ENCODE peak calls at places on chromosomes 6 and 20, in eight cellular contexts. One of them, this sample, is unnamed.

GRCh38 chr6:117440558-117441525 is 15.1 kb upstream of the ROS1 start:
- DNase-seq in Panc1: peak
- DNase-seq in substantia nigra: no peak
- DNase-seq in GM04504: peak
- DNase-seq in spleen: no peak
- DNase-seq in colonic mucosa: no peak
- DNase-seq in Kasumi-1: no peak
- DNase-seq in RWPE1: peak
- DNase-seq in this sample: no peak

GRCh38 chr6:138397128-138397814 is 6.8 kb upstream of the HEBP2 start:
- DNase-seq in spleen: no peak
- DNase-seq in Panc1: no peak
- DNase-seq in GM04504: no peak
- DNase-seq in Kasumi-1: no peak
- DNase-seq in colonic mucosa: no peak
- DNase-seq in substantia nigra: no peak
- DNase-seq in RWPE1: no peak
- DNase-seq in this sample: no peak

GRCh38 chr6:18595774-18596528 is 208.8 kb downstream of the RNF144B start:
- DNase-seq in GM04504: peak
- DNase-seq in colonic mucosa: peak
- DNase-seq in RWPE1: peak
- DNase-seq in Panc1: peak
- DNase-seq in substantia nigra: peak
- DNase-seq in spleen: no peak
- DNase-seq in Kasumi-1: peak
- DNase-seq in this sample: no peak

GRCh38 chr20:33866398-33867079 is 55.4 kb downstream of the CHMP4B start:
- DNase-seq in GM04504: no peak
- DNase-seq in colonic mucosa: no peak
- DNase-seq in substantia nigra: no peak
- DNase-seq in Kasumi-1: no peak
- DNase-seq in Panc1: no peak
- DNase-seq in spleen: no peak
- DNase-seq in RWPE1: no peak
- DNase-seq in this sample: no peak

GRCh38 chr6:56757585-56757984 is 114.9 kb upstream of the DST start:
- DNase-seq in Panc1: peak
- DNase-seq in Kasumi-1: no peak
- DNase-seq in RWPE1: no peak
- DNase-seq in substantia nigra: peak
- DNase-seq in GM04504: no peak
- DNase-seq in colonic mucosa: peak
- DNase-seq in spleen: no peak
- DNase-seq in this sample: no peak

GRCh38 chr6:73514746-73515110 is 6.1 kb downstream of the EEF1A1 start:
- DNase-seq in colonic mucosa: no peak
- DNase-seq in substantia nigra: no peak
- DNase-seq in Kasumi-1: peak
- DNase-seq in GM04504: no peak
- DNase-seq in Panc1: no peak
- DNase-seq in RWPE1: no peak
- DNase-seq in spleen: no peak
- DNase-seq in this sample: no peak

GRCh38 chr20:53617791-53618489 is 24.3 kb upstream of the ZNF217 start:
- DNase-seq in Kasumi-1: no peak
- DNase-seq in colonic mucosa: no peak
- DNase-seq in substantia nigra: no peak
- DNase-seq in Panc1: no peak
- DNase-seq in spleen: no peak
- DNase-seq in GM04504: no peak
- DNase-seq in RWPE1: no peak
- DNase-seq in this sample: no peak

GRCh38 chr6:15974817-15975216 is 154.1 kb upstream of the MYLIP start:
- DNase-seq in Kasumi-1: no peak
- DNase-seq in Panc1: no peak
- DNase-seq in GM04504: no peak
- DNase-seq in RWPE1: no peak
- DNase-seq in colonic mucosa: no peak
- DNase-seq in substantia nigra: no peak
- DNase-seq in spleen: no peak
- DNase-seq in this sample: no peak

GRCh38 chr6:170292778-170293164 is 1.9 kb upstream of the DLL1 start:
- DNase-seq in spleen: peak
- DNase-seq in colonic mucosa: no peak
- DNase-seq in Kasumi-1: peak
- DNase-seq in substantia nigra: no peak
- DNase-seq in Panc1: no peak
- DNase-seq in RWPE1: no peak
- DNase-seq in GM04504: no peak
- DNase-seq in this sample: no peak

GRCh38 chr6:100202417-100203194 is 208.6 kb upstream of the MCHR2 start:
- DNase-seq in Panc1: no peak
- DNase-seq in Kasumi-1: no peak
- DNase-seq in RWPE1: peak
- DNase-seq in spleen: no peak
- DNase-seq in substantia nigra: no peak
- DNase-seq in colonic mucosa: no peak
- DNase-seq in GM04504: peak
- DNase-seq in this sample: no peak

GRCh38 chr20:62772618-62772993 is 23.7 kb upstream of the MRGBP start:
- DNase-seq in spleen: no peak
- DNase-seq in RWPE1: no peak
- DNase-seq in Panc1: no peak
- DNase-seq in Kasumi-1: no peak
- DNase-seq in GM04504: no peak
- DNase-seq in substantia nigra: no peak
- DNase-seq in colonic mucosa: no peak
- DNase-seq in this sample: no peak

GRCh38 chr6:7489376-7489775 is 52.1 kb upstream of the DSP start:
- DNase-seq in colonic mucosa: no peak
- DNase-seq in Panc1: no peak
- DNase-seq in GM04504: no peak
- DNase-seq in substantia nigra: no peak
- DNase-seq in RWPE1: no peak
- DNase-seq in Kasumi-1: no peak
- DNase-seq in spleen: no peak
- DNase-seq in this sample: no peak

GRCh38 chr6:148830614-148831013 is 83.8 kb downstream of the UST start:
- DNase-seq in Panc1: no peak
- DNase-seq in GM04504: no peak
- DNase-seq in substantia nigra: no peak
- DNase-seq in colonic mucosa: no peak
- DNase-seq in RWPE1: no peak
- DNase-seq in spleen: no peak
- DNase-seq in Kasumi-1: no peak
- DNase-seq in this sample: no peak

GRCh38 chr6:150813319-150813992 is 52.0 kb upstream of the MTHFD1L start:
- DNase-seq in spleen: no peak
- DNase-seq in substantia nigra: no peak
- DNase-seq in Panc1: no peak
- DNase-seq in Kasumi-1: no peak
- DNase-seq in colonic mucosa: peak
- DNase-seq in GM04504: no peak
- DNase-seq in RWPE1: peak
- DNase-seq in this sample: no peak

GRCh38 chr20:32970973-32971300 is 33.3 kb downstream of the SUN5 start:
- DNase-seq in GM04504: no peak
- DNase-seq in RWPE1: no peak
- DNase-seq in Panc1: no peak
- DNase-seq in substantia nigra: no peak
- DNase-seq in Kasumi-1: no peak
- DNase-seq in colonic mucosa: peak
- DNase-seq in spleen: no peak
- DNase-seq in this sample: no peak

GRCh38 chr20:22052025-22052527 is 346.6 kb downstream of the PAX1 start:
- DNase-seq in RWPE1: no peak
- DNase-seq in Panc1: no peak
- DNase-seq in spleen: no peak
- DNase-seq in GM04504: no peak
- DNase-seq in Kasumi-1: no peak
- DNase-seq in colonic mucosa: no peak
- DNase-seq in substantia nigra: no peak
- DNase-seq in this sample: no peak

GRCh38 chr6:3286641-3287171 is 28.0 kb downstream of the PSMG4 start:
- DNase-seq in spleen: peak
- DNase-seq in colonic mucosa: no peak
- DNase-seq in GM04504: no peak
- DNase-seq in RWPE1: no peak
- DNase-seq in substantia nigra: no peak
- DNase-seq in Kasumi-1: no peak
- DNase-seq in Panc1: no peak
- DNase-seq in this sample: no peak

GRCh38 chr20:21514553-21515251 is 838 bp upstream of the NKX2-2 start:
- DNase-seq in GM04504: no peak
- DNase-seq in substantia nigra: peak
- DNase-seq in spleen: no peak
- DNase-seq in Kasumi-1: no peak
- DNase-seq in colonic mucosa: no peak
- DNase-seq in Panc1: no peak
- DNase-seq in RWPE1: no peak
- DNase-seq in this sample: no peak

GRCh38 chr6:83226517-83226916 is 33.4 kb downstream of the RWDD2A start:
- DNase-seq in Panc1: no peak
- DNase-seq in GM04504: no peak
- DNase-seq in RWPE1: no peak
- DNase-seq in substantia nigra: no peak
- DNase-seq in colonic mucosa: no peak
- DNase-seq in spleen: no peak
- DNase-seq in Kasumi-1: no peak
- DNase-seq in this sample: no peak

GRCh38 chr6:138162104-138162946 is 586 bp downstream of the ARFGEF3 start:
- DNase-seq in Kasumi-1: peak
- DNase-seq in GM04504: no peak
- DNase-seq in substantia nigra: peak
- DNase-seq in Panc1: no peak
- DNase-seq in spleen: peak
- DNase-seq in RWPE1: no peak
- DNase-seq in colonic mucosa: peak
- DNase-seq in this sample: peak

GRCh38 chr6:2266031-2266430 is 20.6 kb upstream of the GMDS start:
- DNase-seq in colonic mucosa: no peak
- DNase-seq in RWPE1: no peak
- DNase-seq in substantia nigra: no peak
- DNase-seq in GM04504: no peak
- DNase-seq in Panc1: no peak
- DNase-seq in Kasumi-1: no peak
- DNase-seq in spleen: no peak
- DNase-seq in this sample: no peak

GRCh38 chr6:43141644-43142043 is 29.4 kb upstream of the SRF start:
- DNase-seq in substantia nigra: no peak
- DNase-seq in GM04504: no peak
- DNase-seq in RWPE1: no peak
- DNase-seq in colonic mucosa: no peak
- DNase-seq in Panc1: no peak
- DNase-seq in Kasumi-1: no peak
- DNase-seq in spleen: no peak
- DNase-seq in this sample: no peak

GRCh38 chr20:25306991-25307903 is 59.4 kb downstream of the PYGB start:
- DNase-seq in substantia nigra: no peak
- DNase-seq in RWPE1: no peak
- DNase-seq in Kasumi-1: no peak
- DNase-seq in spleen: peak
- DNase-seq in GM04504: no peak
- DNase-seq in Panc1: no peak
- DNase-seq in colonic mucosa: no peak
- DNase-seq in this sample: peak

GRCh38 chr20:47760686-47761477 is 24.4 kb downstream of the SULF2 start:
- DNase-seq in Panc1: no peak
- DNase-seq in substantia nigra: no peak
- DNase-seq in spleen: no peak
- DNase-seq in Kasumi-1: no peak
- DNase-seq in RWPE1: no peak
- DNase-seq in GM04504: no peak
- DNase-seq in colonic mucosa: no peak
- DNase-seq in this sample: no peak

This sample was measured in left ventricle myocardium superior.